ENCODE peak calls at places on chromosomes 6 and 20, in seven cellular contexts. B is mesenchymal stem cell, D is neuronal stem cell, V is H1, E is mesendoderm, G is H9, K is trophoblast cell. T is an unnamed sample.

GRCh38 chr6:27400877-27401642 is 12.5 kb downstream of the ZNF391 start:
- DNase-seq in D (no peak), V (no peak), K (no peak), B (no peak), E (no peak), G (no peak), T (no peak)

GRCh38 chr6:27545271-27546046 is 72.6 kb upstream of the ZNF184 start:
- DNase-seq in V (peak), B (peak), E (peak), D (no peak), K (no peak), G (peak), T (peak)

GRCh38 chr6:159470400-159470799 is 222.6 kb downstream of the SOD2 start:
- DNase-seq in G (no peak), E (no peak), D (no peak), K (no peak), B (no peak), V (no peak), T (no peak)

GRCh38 chr6:159505140-159505922 is 187.7 kb downstream of the SOD2 start:
- DNase-seq in D (no peak), G (no peak), V (no peak), B (no peak), K (no peak), E (peak), T (no peak)

GRCh38 chr20:59805266-59805665 is 128.2 kb downstream of the SYCP2 start:
- DNase-seq in K (no peak), B (no peak), G (peak), V (no peak), E (peak), D (no peak), T (no peak)

GRCh38 chr6:17506962-17507361 is 93.1 kb upstream of the FAM8A1 start:
- DNase-seq in B (no peak), D (no peak), V (no peak), G (no peak), E (no peak), K (no peak), T (no peak)

GRCh38 chr20:50283922-50284810 is 93.5 kb downstream of the CEBPB start:
- DNase-seq in V (no peak), K (peak), G (no peak), D (no peak), B (peak), E (no peak), T (peak)

GRCh38 chr20:46552460-46553420 is 2.3 kb upstream of the OCSTAMP start:
- DNase-seq in K (no peak), D (no peak), G (no peak), V (no peak), E (peak), B (no peak), T (no peak)

GRCh38 chr20:41316009-41316408 is 1.5 kb downstream of the ZHX3 start:
- DNase-seq in G (no peak), V (no peak), D (no peak), K (no peak), B (peak), E (no peak), T (no peak)
- H3K4ac ChIP-seq in G (no peak), V (no peak), D (no peak), K (no peak), B (peak), E (no peak), T (peak)

DNA sequence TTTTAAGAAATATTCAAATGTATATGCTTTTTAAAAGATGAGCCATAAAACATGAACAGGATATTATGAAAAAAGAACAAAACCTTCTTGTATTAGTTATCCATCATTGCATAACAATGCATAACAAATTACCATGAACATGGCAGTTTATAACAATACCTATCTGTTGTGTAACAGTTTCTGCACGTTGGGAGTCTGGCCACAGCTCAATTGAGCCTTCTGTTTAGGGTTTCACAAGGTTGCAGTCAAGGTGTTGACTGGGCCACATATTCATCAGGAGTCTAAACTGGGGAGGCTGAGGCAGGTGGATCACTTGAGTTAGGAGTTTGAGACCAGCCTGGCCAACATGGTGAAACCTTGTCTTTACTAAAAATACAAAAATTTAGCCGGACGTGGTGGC is 149.4 kb upstream of the SMLR1 start:
- DNase-seq in V (no peak), E (no peak), G (no peak), K (no peak), B (no peak), D (no peak), T (no peak)
- H3K4ac ChIP-seq in V (no peak), E (no peak), G (no peak), K (no peak), B (no peak), D (no peak), T (no peak)

DNA sequence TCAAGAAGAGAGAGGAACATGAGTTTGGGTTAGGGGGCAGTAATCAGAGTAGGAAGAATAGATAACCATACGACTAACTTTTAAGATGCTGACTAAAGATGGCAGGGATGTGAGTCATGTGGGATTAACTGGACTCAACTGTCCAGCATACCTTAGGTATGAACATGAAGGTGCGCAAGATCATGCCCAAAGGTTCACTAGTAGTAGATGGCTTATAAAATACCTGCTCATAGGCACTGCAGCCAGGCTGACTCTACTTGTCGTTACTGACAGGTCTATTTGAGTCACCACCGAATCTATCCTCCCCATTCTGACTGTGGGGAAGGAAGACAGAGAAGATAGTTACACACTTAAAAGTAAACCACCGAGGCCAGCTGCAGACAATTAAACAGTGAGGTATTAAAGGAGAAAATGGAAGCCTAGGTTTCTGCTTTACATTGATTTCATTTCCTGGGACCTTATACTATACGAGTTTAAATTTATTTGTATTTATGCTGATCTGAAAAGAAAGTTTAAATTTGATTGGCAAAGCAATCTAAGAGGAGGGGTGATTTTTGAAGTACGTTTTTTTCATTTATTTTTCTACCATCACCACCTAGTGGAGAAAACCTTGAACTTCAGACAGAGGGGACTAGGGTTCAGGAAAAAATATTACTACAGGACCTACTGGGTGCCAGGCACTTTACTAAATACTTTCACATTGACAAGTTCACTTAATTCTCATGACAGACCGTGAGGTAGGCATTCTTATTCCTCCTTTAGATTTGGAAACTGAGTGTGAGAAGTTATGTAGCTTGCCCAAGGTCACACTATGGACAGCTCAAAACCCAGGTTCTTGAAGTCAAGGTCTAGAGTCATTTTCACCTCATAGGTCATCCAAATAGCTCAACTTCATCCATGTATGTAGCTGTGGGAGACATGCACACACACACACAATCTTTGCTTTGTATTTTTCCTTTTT is 4.0 kb upstream of the WRNIP1 start:
- DNase-seq in D (no peak), B (no peak), E (peak), G (no peak), V (no peak), K (no peak), T (no peak)
- H3K4ac ChIP-seq in D (no peak), B (no peak), E (no peak), G (no peak), V (no peak), K (no peak), T (no peak)

DNA sequence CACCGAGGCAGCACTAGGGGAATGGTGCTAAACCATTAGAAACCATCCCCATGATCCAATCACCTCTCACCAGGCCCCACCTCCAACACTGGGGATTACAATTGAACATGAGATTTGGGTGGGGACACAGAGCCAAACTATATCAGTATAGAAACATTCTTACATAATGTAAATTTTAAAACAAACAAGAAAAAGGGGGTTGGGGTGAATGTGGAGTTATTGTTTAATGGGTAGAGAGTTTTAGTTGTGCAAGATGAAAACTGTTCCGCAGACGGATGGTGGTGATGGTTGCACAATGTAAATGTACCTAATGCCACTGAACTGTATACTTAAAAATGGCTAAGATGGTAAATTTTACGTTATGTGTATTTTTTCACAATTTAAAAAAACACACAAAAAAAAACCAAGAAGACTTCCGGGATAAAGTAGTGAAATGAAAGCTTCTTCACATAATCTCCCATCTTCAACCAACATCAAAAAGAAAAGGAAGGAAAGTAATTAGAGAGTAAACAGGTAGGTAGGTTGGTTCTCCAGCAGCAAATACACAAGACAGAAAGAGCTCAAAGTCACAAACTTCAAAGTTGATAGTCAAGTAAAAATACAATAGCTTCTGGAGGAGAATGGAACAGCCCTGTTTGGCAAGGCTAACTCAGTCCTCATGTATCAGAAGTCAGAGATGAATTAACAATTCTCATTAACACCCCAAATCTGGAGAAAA is 16.3 kb downstream of the RARS2 start:
- DNase-seq in G (no peak), K (no peak), D (no peak), V (no peak), E (no peak), B (no peak), T (no peak)
- H3K4ac ChIP-seq in G (no peak), K (peak), D (no peak), V (no peak), E (no peak), B (no peak), T (peak)

T was measured in IMR-90.